ENCODE peak calls at places on chromosome 17, in seven cellular contexts. A, F, V, T, G, K and Q are unnamed samples.
A peak's percentile ranks its signal among the peaks of the same experiment; 100 is the strongest.

GRCh38 chr17:51029568-51030463 is 90.9 kb downstream of the SPAG9 start:
- DNase-seq in G (no peak), K (no peak), T (no peak), V (no peak), F (no peak), A (no peak), Q (no peak)

GRCh38 chr17:35666070-35666469 is 65.4 kb upstream of the RASL10B start:
- DNase-seq in A (no peak), V (no peak), G (no peak), T (no peak), K (no peak), F (no peak), Q (no peak)

GRCh38 chr17:50682441-50682840 is 25.3 kb downstream of the ANKRD40 start:
- DNase-seq in G (peak; percentile 20), F (no peak), K (no peak), T (no peak), V (no peak), A (no peak), Q (no peak)

GRCh38 chr17:47987240-47987835 is 16.4 kb downstream of the CDK5RAP3 start:
- DNase-seq in T (no peak), V (no peak), G (no peak), A (no peak), K (no peak), F (peak; percentile 37), Q (no peak)

GRCh38 chr17:35254107-35254802 is 11.4 kb downstream of the SLFN5 start:
- DNase-seq in V (peak; percentile 91), F (no peak), G (peak; percentile 79), A (no peak), K (no peak), T (no peak), Q (peak; percentile 53)

GRCh38 chr17:22203208-22203715 is 510.9 kb downstream of the KCNJ18 start:
- DNase-seq in A (no peak), K (no peak), V (no peak), T (no peak), F (no peak), G (no peak), Q (no peak)

GRCh38 chr17:40218740-40219072 is 398 bp upstream of the WIPF2 start:
- DNase-seq in T (peak; percentile 76), A (peak; percentile 35), V (peak; percentile 41), G (peak; percentile 87), F (peak; percentile 93), K (peak; percentile 35), Q (peak; percentile 81)

GRCh38 chr17:49457564-49458535 is 37.2 kb upstream of the NGFR start:
- DNase-seq in A (no peak), F (no peak), V (peak; percentile 19), G (no peak), T (no peak), K (no peak), Q (no peak)

GRCh38 chr17:72122668-72123495 is 2.1 kb downstream of the SOX9 start:
- DNase-seq in K (peak; percentile 29), F (peak; percentile 41), G (no peak), V (peak; percentile 51), T (no peak), A (peak; percentile 29), Q (no peak)

GRCh38 chr17:65057520-65058075 is 1.1 kb upstream of the GNA13 start:
- DNase-seq in G (peak; percentile 76), A (peak; percentile 38), K (peak; percentile 26), F (no peak), T (no peak), V (peak; percentile 65), Q (no peak)

GRCh38 chr17:61410555-61411089 is 11.0 kb downstream of the TBX2 start:
- DNase-seq in F (peak; percentile 96), K (peak; percentile 87), T (peak; percentile 76), G (peak; percentile 78), V (no peak), A (peak; percentile 80), Q (peak; percentile 84)

GRCh38 chr17:57541049-57541448 is 204.1 kb downstream of the CCDC182 start:
- DNase-seq in A (no peak), F (no peak), T (no peak), K (no peak), V (no peak), G (no peak), Q (no peak)

GRCh38 chr17:57538730-57539456 is 206.2 kb downstream of the CCDC182 start:
- DNase-seq in V (no peak), G (no peak), F (no peak), A (no peak), T (no peak), K (no peak), Q (no peak)

GRCh38 chr17:57537524-57538410 is 207.3 kb downstream of the CCDC182 start:
- DNase-seq in V (no peak), T (no peak), K (no peak), G (no peak), A (no peak), F (no peak), Q (no peak)

GRCh38 chr17:57540596-57540995 is 204.5 kb downstream of the CCDC182 start:
- DNase-seq in F (no peak), V (no peak), G (no peak), A (no peak), T (no peak), K (no peak), Q (no peak)

DNA sequence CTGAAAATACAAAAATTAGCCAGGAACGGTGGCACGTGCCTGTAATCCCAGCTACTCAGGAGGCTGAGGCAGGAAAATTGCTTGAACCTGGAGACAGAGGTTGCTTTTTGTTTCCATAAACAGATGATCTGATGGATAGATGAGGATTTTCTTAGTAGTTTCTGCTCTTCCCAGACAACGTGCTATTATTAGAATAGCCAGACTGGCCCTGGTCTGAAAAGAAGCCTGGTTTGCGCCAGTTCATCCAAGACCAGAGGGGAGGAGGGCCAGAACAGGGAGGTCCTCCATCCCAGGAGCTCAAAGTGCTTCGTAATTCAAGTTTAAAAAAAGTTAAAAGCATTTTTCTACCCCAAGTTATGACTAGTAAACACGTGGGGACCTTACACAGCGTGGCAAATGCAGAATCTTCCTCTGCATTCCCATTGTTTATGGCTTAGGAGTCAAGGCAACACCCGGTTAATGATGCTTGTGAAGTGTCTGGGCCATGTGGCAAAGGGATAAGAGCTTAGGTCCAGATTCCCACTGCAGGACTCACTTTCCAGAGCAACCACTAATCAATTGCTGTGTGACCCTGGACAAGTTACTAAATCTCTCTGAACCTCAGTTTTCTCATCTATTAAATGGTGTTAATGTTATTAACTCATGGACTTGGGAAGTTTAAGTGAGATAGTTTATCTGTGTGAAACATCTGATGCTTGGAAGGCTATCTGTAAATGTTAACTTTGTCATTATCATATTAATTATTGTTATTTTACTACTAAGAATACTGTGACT is 205.4 kb downstream of the CCDC182 start:
- DNase-seq in K (no peak), V (no peak), T (no peak), G (no peak), F (no peak), A (no peak), Q (no peak)
- H3K27ac ChIP-seq in K (no peak overlapping the region), V (no peak overlapping the region), T (no peak overlapping the region), G (no peak overlapping the region), F (peak overlapping the region; percentile 78), A (no peak overlapping the region), Q (no peak overlapping the region)

GRCh38 chr17:57578608-57578990 is 166.5 kb downstream of the CCDC182 start:
- DNase-seq in F (no peak), V (no peak), G (no peak), A (no peak), T (no peak), K (no peak), Q (no peak)

GRCh38 chr17:57579245-57579644 is 165.9 kb downstream of the CCDC182 start:
- DNase-seq in T (no peak), V (no peak), K (no peak), F (no peak), A (no peak), G (no peak), Q (no peak)

GRCh38 chr17:57576744-57577143 is 168.4 kb downstream of the CCDC182 start:
- DNase-seq in F (no peak), T (no peak), G (no peak), K (no peak), V (no peak), A (no peak), Q (no peak)

GRCh38 chr17:57580055-57580739 is 164.9 kb downstream of the CCDC182 start:
- DNase-seq in A (no peak), K (no peak), T (no peak), G (no peak), V (no peak), F (no peak), Q (no peak)

GRCh38 chr17:57577751-57578607 is 167.1 kb downstream of the CCDC182 start:
- DNase-seq in F (peak; percentile 89), V (peak; percentile 55), A (peak; percentile 35), T (no peak), K (peak; percentile 40), G (no peak), Q (no peak)
- H3K4me3 ChIP-seq in F (peak overlapping the region; percentile 22), V (peak overlapping the region; percentile 12), A (peak overlapping the region; percentile 41), T (no peak overlapping the region), K (no peak overlapping the region), G (peak overlapping the region; percentile 30), Q (peak overlapping the region; percentile 28)

DNA sequence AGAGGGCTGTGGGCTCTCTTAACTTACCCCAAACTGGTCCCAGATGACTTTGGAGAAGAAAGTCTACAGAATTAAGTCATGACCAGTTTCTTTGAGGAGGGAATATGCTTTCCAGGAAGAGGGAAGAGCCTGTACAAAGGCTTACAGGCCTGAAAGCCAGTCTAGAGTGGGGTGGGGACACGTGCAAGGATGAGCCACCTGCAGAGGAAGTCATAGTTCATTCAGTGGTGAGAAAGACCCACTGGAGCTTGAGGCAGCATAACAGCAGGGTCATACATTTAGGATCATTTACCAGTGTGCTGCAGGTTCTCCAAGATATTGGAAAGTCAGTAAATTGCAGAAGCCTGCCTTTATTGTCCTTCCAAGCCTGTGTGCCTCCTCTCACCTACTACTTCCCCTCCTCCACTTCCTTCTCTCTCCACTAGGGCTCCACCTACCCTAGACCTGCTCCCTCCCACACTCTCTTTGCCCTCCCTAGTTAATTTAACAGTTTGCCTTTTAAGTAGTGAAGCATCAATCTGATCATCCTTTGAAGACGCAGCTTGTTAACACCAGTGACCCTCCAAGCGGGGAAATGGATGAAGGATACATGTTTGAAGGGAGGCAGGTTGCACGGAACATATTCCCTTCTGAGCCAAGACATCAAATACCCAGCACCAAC is 40.2 kb downstream of the CDRT15 start:
- DNase-seq in A (no peak), F (no peak), T (no peak), V (no peak), G (no peak), K (no peak), Q (no peak)
- TF ChIP-seq CTCF in A (peak; percentile 23), F (peak; percentile 32), T (peak; percentile 38), V (peak; percentile 31), G (no peak), K (no peak), Q (peak; percentile 31)

DNA sequence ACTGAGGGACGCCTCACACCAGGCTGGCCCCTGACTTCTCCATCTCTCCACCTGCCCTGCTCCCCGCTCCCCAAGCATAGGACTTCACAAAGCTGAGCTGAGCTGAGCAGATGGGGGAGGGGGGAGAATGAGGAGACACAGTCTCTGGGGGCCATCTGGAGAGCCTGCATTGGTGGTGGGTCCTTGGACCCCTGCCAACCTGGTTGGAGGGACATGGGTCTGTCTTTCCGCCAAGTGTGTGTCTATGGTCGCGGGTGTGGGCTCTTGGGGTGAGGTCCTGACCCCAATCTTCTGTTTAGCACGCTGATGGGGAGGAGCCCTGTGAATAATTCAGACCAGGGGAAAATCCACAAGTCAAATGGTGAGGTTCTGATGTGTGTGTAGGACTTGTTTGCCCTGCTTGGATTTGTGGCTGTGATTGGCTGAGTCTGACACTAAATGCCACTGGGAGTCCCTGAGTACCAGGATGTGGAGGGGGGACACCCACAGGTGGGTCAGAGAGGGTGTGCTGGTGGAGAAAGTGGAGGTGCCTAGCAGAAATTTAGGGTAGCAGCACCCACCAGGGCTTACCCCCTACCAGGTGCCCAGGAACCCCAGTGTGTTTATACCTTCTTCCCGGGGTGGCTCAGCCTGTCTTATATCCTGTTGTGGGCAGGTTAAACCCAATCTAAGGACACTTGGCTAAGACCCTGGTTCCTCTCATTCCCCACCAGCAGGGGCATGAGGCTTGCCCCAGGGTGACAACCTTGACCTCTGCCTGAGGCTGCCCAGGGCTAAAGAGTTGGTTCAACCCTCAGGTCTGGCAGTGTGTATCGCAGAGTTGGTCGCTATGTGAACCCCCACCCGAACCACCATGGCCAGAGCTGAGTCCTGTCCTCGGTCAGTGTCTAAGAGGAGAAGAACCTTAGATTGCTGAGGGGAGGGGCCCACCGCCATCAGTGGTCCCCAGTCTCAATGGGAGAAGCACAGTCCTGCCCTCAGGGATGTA is 2.1 kb downstream of the FMNL1 start:
- DNase-seq in K (no peak), A (no peak), G (no peak), V (no peak), F (no peak), T (peak; percentile 46), Q (no peak)
- H3K27ac ChIP-seq in K (peak overlapping the region; percentile 27), A (peak overlapping the region; percentile 84), G (peak overlapping the region; percentile 79), V (no peak overlapping the region), F (no peak overlapping the region), T (peak overlapping the region; percentile 97), Q (peak overlapping the region; percentile 81)